ENCODE peak calls at places on chromosomes 1 and 21, in nine cellular contexts. K is stomach; M is GM23338; G is CD8-positive, alpha-beta T cell; Z is endothelial cell of umbilical vein; C is right lobe of liver; R is body of pancreas; W is H1; F is IMR-90. Y is an unnamed sample.

GRCh38 chr1:178004926-178005391 is 35.1 kb upstream of the SEC16B start:
- DNase-seq in K (no peak), M (no peak), G (no peak), Z (peak; percentile 9), C (no peak), R (no peak), W (no peak), F (peak; percentile 72), Y (no peak)

GRCh38 chr1:224496826-224497225 is 62.2 kb upstream of the WDR26 start:
- DNase-seq in K (no peak), M (no peak), G (no peak), Z (no peak), C (no peak), R (no peak), W (no peak), F (no peak), Y (no peak)

GRCh38 chr1:156359973-156360372 is 9.0 kb upstream of the RHBG start:
- DNase-seq in K (no peak), M (peak; percentile 86), G (no peak), Z (peak; percentile 20), C (no peak), R (no peak), W (no peak), F (peak; percentile 43), Y (no peak)

GRCh38 chr1:11787251-11787803 is 18.4 kb downstream of the MTHFR start:
- DNase-seq in K (peak; percentile 81), M (peak; percentile 79), G (no peak), Z (peak; percentile 8), C (peak; percentile 51), R (peak; percentile 63), W (peak; percentile 73), F (peak; percentile 34), Y (peak; percentile 66)

GRCh38 chr1:65208577-65208976 is 60.6 kb downstream of the AK4 start:
- DNase-seq in K (no peak), M (peak; percentile 57), G (no peak), Z (no peak), C (peak; percentile 46), R (no peak), W (peak; percentile 45), F (no peak), Y (no peak)

GRCh38 chr1:204869097-204869496 is 1.6 kb upstream of the NFASC start:
- DNase-seq in K (no peak), M (no peak), G (no peak), Z (no peak), C (no peak), R (no peak), W (no peak), F (no peak), Y (no peak)

GRCh38 chr1:38064232-38064903 is 17.8 kb upstream of the POU3F1 start:
- DNase-seq in K (no peak), M (peak; percentile 37), G (no peak), Z (no peak), C (no peak), R (no peak), W (no peak), F (peak; percentile 88), Y (no peak)

GRCh38 chr21:34367320-34367935 is 3.6 kb downstream of the KCNE2 start:
- DNase-seq in K (peak; percentile 75), M (peak; percentile 90), G (no peak), Z (peak; percentile 55), C (no peak), R (peak; percentile 67), W (peak; percentile 47), F (peak; percentile 82), Y (no peak)

GRCh38 chr21:40719615-40720014 is 127.3 kb downstream of the DSCAM start:
- DNase-seq in K (no peak), M (no peak), G (no peak), Z (no peak), C (no peak), R (no peak), W (no peak), F (no peak), Y (no peak)

GRCh38 chr1:153122831-153123421 is 9.6 kb upstream of the SPRR2F start:
- DNase-seq in K (peak; percentile 62), M (peak; percentile 94), G (no peak), Z (no peak), C (no peak), R (peak; percentile 93), W (peak; percentile 70), F (no peak), Y (no peak)

GRCh38 chr1:64049900-64050540 is 153.4 kb upstream of the UBE2U start:
- DNase-seq in K (no peak), M (no peak), G (no peak), Z (no peak), C (no peak), R (no peak), W (no peak), F (no peak), Y (no peak)

GRCh38 chr1:36761073-36761472 is 273.2 kb downstream of the GRIK3 start:
- DNase-seq in K (no peak), M (no peak), G (no peak), Z (peak; percentile 42), C (no peak), R (no peak), W (no peak), F (no peak), Y (no peak)

GRCh38 chr21:33261635-33262034 is 4.5 kb upstream of the IL10RB start:
- DNase-seq in K (no peak), M (no peak), G (no peak), Z (no peak), C (no peak), R (no peak), W (no peak), F (peak; percentile 62), Y (no peak)

GRCh38 chr1:151166506-151166956 is 587 bp downstream of the SCNM1 start:
- DNase-seq in K (no peak), M (peak; percentile 59), G (no peak), Z (no peak), C (no peak), R (no peak), W (no peak), F (peak; percentile 73), Y (no peak)

GRCh38 chr1:12177999-12178441 is 11.2 kb downstream of the TNFRSF1B start:
- DNase-seq in K (peak; percentile 63), M (peak; percentile 40), G (peak; percentile 77), Z (peak; percentile 85), C (peak; percentile 83), R (peak; percentile 66), W (no peak), F (peak; percentile 93), Y (no peak)

GRCh38 chr1:147892731-147893214 is 9.8 kb upstream of the GJA8 start:
- DNase-seq in K (no peak), M (peak; percentile 72), G (no peak), Z (peak; percentile 59), C (no peak), R (peak; percentile 49), W (no peak), F (peak; percentile 64), Y (no peak)

GRCh38 chr1:180953791-180954721 is 41.4 kb downstream of the KIAA1614 start:
- DNase-seq in K (peak; percentile 66), M (peak; percentile 63), G (peak; percentile 28), Z (peak; percentile 69), C (peak; percentile 75), R (peak; percentile 78), W (no peak), F (peak; percentile 12), Y (peak; percentile 75)

GRCh38 chr1:10639301-10640078 is 157.0 kb downstream of the CASZ1 start:
- DNase-seq in K (no peak), M (peak; percentile 75), G (no peak), Z (no peak), C (no peak), R (no peak), W (peak; percentile 74), F (no peak), Y (no peak)

GRCh38 chr1:206735553-206736031 is 35.0 kb upstream of the IL19 start:
- DNase-seq in K (no peak), M (no peak), G (no peak), Z (peak; percentile 45), C (no peak), R (no peak), W (no peak), F (peak; percentile 50), Y (no peak)

GRCh38 chr1:202844935-202845334 is 34.2 kb downstream of the PCAT6 start:
- DNase-seq in K (no peak), M (peak; percentile 64), G (no peak), Z (no peak), C (no peak), R (no peak), W (no peak), F (peak; percentile 15), Y (no peak)

GRCh38 chr1:164033782-164034181 is 525.2 kb upstream of the PBX1 start:
- DNase-seq in K (no peak), M (no peak), G (no peak), Z (no peak), C (no peak), R (no peak), W (no peak), F (no peak), Y (no peak)
- H3K4me3 ChIP-seq in K (no peak overlapping the region), M (no peak overlapping the region), G (no peak overlapping the region), Z (no peak overlapping the region), C (no peak overlapping the region), R (no peak overlapping the region), W (no peak overlapping the region), F (no peak overlapping the region), Y (no peak overlapping the region)

DNA sequence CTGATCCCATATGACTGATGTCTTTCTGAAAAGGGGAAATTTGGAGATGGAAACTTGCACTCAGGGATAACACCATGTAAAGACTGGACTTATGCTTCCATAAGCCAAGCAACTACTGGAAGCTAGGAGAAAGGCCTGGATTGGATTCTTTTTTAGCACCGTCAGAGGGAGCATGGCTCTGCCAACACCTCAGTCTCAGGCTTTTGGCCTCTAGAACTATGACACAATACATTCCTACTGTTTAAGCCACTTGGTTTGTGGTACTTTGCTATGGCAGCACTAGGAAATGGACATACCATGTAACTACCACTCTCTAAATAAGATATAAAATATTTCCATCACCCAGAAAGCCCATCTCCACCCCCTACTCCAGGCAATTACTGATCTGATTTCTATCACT is 139.7 kb downstream of the CYYR1 start:
- DNase-seq in K (no peak), M (no peak), G (no peak), Z (no peak), C (no peak), R (no peak), W (no peak), F (no peak), Y (no peak)
- H3K4me1 ChIP-seq in K (no peaks in the 10 kb centered on the region), M (no peaks in the 10 kb centered on the region), G (no peaks in the 10 kb centered on the region), Z (no peaks in the 10 kb centered on the region), C (no peaks in the 10 kb centered on the region), R (no peaks in the 10 kb centered on the region), W (no peaks in the 10 kb centered on the region), F (no peaks in the 10 kb centered on the region), Y (no peaks in the 10 kb centered on the region)

GRCh38 chr1:193462629-193463320 is 276.4 kb upstream of the B3GALT2 start:
- DNase-seq in K (no peak), M (peak; percentile 45), G (no peak), Z (peak; percentile 1), C (no peak), R (no peak), W (no peak), F (peak; percentile 21), Y (no peak)
- H3K4me3 ChIP-seq in K (no peak overlapping the region), M (no peak overlapping the region), G (no peak overlapping the region), Z (no peak overlapping the region), C (no peak overlapping the region), R (no peak overlapping the region), W (no peak overlapping the region), F (no peak overlapping the region), Y (no peak overlapping the region)

DNA sequence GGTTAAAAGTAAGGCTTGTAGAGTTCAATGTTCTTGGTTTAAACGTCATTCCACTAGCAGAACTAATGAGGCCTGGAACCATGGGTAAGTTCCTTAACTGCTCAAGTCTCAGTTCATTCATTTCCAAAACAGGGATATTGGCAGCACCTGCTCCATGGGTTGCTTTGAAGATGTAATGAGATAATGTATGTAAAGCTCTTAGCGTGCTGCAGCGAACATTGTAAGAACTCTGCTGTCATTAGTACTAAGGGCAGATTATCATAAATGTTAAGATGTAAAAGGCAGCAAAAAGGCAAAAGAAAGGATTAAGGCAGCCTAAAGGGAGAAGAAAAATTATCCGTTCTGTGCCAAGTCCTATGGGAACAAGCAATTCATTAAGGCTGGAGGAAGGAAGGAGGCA is 129.1 kb upstream of the NGF start:
- DNase-seq in K (no peak), M (no peak), G (no peak), Z (no peak), C (no peak), R (no peak), W (no peak), F (no peak), Y (no peak)
- H3K4me1 ChIP-seq in K (peaks cover 6% of the 10 kb centered on the region), M (no peaks in the 10 kb centered on the region), G (peaks cover 4% of the 10 kb centered on the region), Z (no peaks in the 10 kb centered on the region), C (no peaks in the 10 kb centered on the region), R (no peaks in the 10 kb centered on the region), W (no peaks in the 10 kb centered on the region), F (peaks cover 2% of the 10 kb centered on the region), Y (peaks cover 3% of the 10 kb centered on the region)